ENCODE peak calls at places on chromosomes 4 and X, in seven cellular contexts. J is lung microvascular endothelial cell, Y is aorta, A is lower lobe of right lung, N is AG09309, H is amniotic stem cell, Z is NCI-H345. R is an unnamed sample.

GRCh38 chr4:151315212-151315886 is 10.1 kb downstream of the SH3D19 start:
- DNase-seq in Y (no peak), Z (no peak), H (no peak), A (no peak), J (peak; percentile 83), N (no peak), R (no peak)

GRCh38 chrX:48493890-48494364 is 14.9 kb upstream of the PORCN start:
- DNase-seq in Y (peak; percentile 71), H (no peak), J (peak; percentile 51), A (no peak), N (no peak), Z (no peak), R (peak; percentile 32)

GRCh38 chr4:39706334-39706733 is 8.4 kb downstream of the UBE2K start:
- DNase-seq in J (peak; percentile 84), N (peak; percentile 47), H (peak; percentile 29), A (no peak), Y (peak; percentile 84), Z (no peak), R (no peak)

GRCh38 chr4:85747871-85748491 is 273.0 kb downstream of the ARHGAP24 start:
- DNase-seq in J (peak; percentile 85), A (no peak), Z (peak; percentile 63), Y (no peak), N (peak; percentile 73), H (peak; percentile 29), R (no peak)

GRCh38 chr4:19406789-19407188 is 844.9 kb upstream of the SLIT2 start:
- DNase-seq in H (no peak), J (no peak), Z (no peak), N (no peak), A (no peak), Y (no peak), R (no peak)

GRCh38 chrX:149073464-149073863 is 431.6 kb downstream of the IDS start:
- DNase-seq in J (no peak), A (no peak), Y (no peak), N (no peak), H (no peak), Z (no peak), R (no peak)

GRCh38 chr4:17482716-17483115 is 29.2 kb downstream of the QDPR start:
- DNase-seq in Z (no peak), J (no peak), H (no peak), A (no peak), Y (no peak), N (no peak), R (no peak)

GRCh38 chr4:94758700-94759399 is 1.1 kb downstream of the BMPR1B start:
- DNase-seq in N (no peak), J (peak; percentile 17), Y (no peak), A (no peak), H (no peak), Z (no peak), R (no peak)

GRCh38 chr4:7200801-7201200 is 8.5 kb downstream of the SORCS2 start:
- DNase-seq in N (no peak), H (no peak), J (no peak), A (peak; percentile 11), Y (peak; percentile 34), Z (no peak), R (no peak)

GRCh38 chr4:105509291-105509690 is 35.4 kb upstream of the PPA2 start:
- DNase-seq in N (no peak), H (no peak), J (no peak), Z (no peak), A (no peak), Y (no peak), R (no peak)

GRCh38 chrX:118171354-118171753 is 54.7 kb upstream of the KLHL13 start:
- DNase-seq in H (no peak), N (no peak), J (no peak), Y (no peak), Z (no peak), A (no peak), R (no peak)

GRCh38 chrX:1581132-1581531 is 10.3 kb upstream of the AKAP17A start:
- DNase-seq in A (no peak), H (no peak), Y (no peak), J (peak; percentile 69), N (no peak), Z (peak; percentile 32), R (no peak)

GRCh38 chrX:87710580-87710979 is 193.0 kb downstream of the KLHL4 start:
- DNase-seq in N (no peak), J (no peak), Z (no peak), Y (no peak), H (no peak), A (no peak), R (no peak)

GRCh38 chrX:2498781-2499302 is 1.9 kb downstream of the DHRSX start:
- DNase-seq in N (no peak), Y (no peak), Z (no peak), J (no peak), H (no peak), A (no peak), R (no peak)

GRCh38 chr4:53640576-53641459 is 49.5 kb upstream of the LNX1 start:
- DNase-seq in Y (no peak), Z (peak; percentile 65), N (no peak), H (no peak), A (peak; percentile 57), J (no peak), R (no peak)

GRCh38 chr4:153668647-153669046 is 15.4 kb upstream of the TLR2 start:
- DNase-seq in N (no peak), Y (no peak), Z (no peak), H (no peak), J (no peak), A (no peak), R (no peak)

GRCh38 chr4:89556596-89557305 is 249.2 kb upstream of the GPRIN3 start:
- DNase-seq in Z (no peak), J (no peak), Y (no peak), N (no peak), H (no peak), A (no peak), R (no peak)

GRCh38 chr4:153222162-153222789 is 18.0 kb downstream of the TRIM2 start:
- DNase-seq in H (peak; percentile 83), A (no peak), Z (no peak), J (peak; percentile 51), Y (peak; percentile 85), N (no peak), R (no peak)

GRCh38 chrX:118627084-118627758 is 100.2 kb upstream of the IL13RA1 start:
- DNase-seq in H (no peak), A (no peak), N (no peak), Y (no peak), J (peak; percentile 38), Z (no peak), R (no peak)

GRCh38 chr4:112284662-112285411 is 867 bp downstream of the TIFA start:
- DNase-seq in J (peak; percentile 50), Z (no peak), N (no peak), A (peak; percentile 53), H (no peak), Y (no peak), R (no peak)

GRCh38 chr4:75686346-75686745 is 13.1 kb upstream of the G3BP2 start:
- DNase-seq in Z (no peak), N (no peak), Y (no peak), A (no peak), H (no peak), J (no peak), R (no peak)

GRCh38 chr4:1746919-1747602 is 25.7 kb downstream of the TACC3 start:
- DNase-seq in H (no peak), J (no peak), A (no peak), N (no peak), Z (no peak), Y (no peak), R (no peak)

GRCh38 chr4:165154482-165154881 is 41.8 kb upstream of the TMEM192 start:
- DNase-seq in A (no peak), Z (no peak), Y (no peak), N (no peak), H (no peak), J (no peak), R (no peak)

GRCh38 chr4:147777456-147778091 is 45.7 kb downstream of the ARHGAP10 start:
- DNase-seq in H (no peak), Z (no peak), Y (no peak), J (no peak), A (no peak), N (no peak), R (no peak)

GRCh38 chr4:72779256-72779655 is 210.2 kb upstream of the ADAMTS3 start:
- DNase-seq in A (no peak), J (no peak), H (no peak), Y (no peak), Z (no peak), N (peak; percentile 95), R (no peak)

GRCh38 chr4:81988178-81988577 is 385.6 kb downstream of the HNRNPD start:
- DNase-seq in A (no peak), Z (no peak), H (no peak), Y (no peak), J (no peak), N (no peak), R (no peak)

GRCh38 chr4:15348695-15349094 is 79.1 kb upstream of the C1QTNF7 start:
- DNase-seq in H (no peak), Z (no peak), N (no peak), J (no peak), A (no peak), Y (no peak), R (no peak)

GRCh38 chrX:139304471-139304870 is 226.1 kb upstream of the F9 start:
- DNase-seq in A (no peak), J (no peak), N (no peak), Y (no peak), Z (no peak), H (no peak), R (no peak)

GRCh38 chr4:26568446-26568994 is 15.4 kb upstream of the TBC1D19 start:
- DNase-seq in N (peak; percentile 92), Y (no peak), J (no peak), A (no peak), H (peak; percentile 66), Z (no peak), R (no peak)

GRCh38 chr4:337143-337931 is at the start of gene ZNF141:
- DNase-seq in Y (peak; percentile 97), Z (peak; percentile 96), J (peak; percentile 98), N (peak; percentile 95), H (peak; percentile 54), A (peak; percentile 95), R (peak; percentile 97)

GRCh38 chr4:173990879-173991231 is 292.6 kb downstream of the FBXO8 start:
- DNase-seq in A (no peak), J (no peak), Z (no peak), H (no peak), Y (no peak), N (no peak), R (no peak)

GRCh38 chrX:68480969-68481368 is 17.9 kb upstream of the YIPF6 start:
- DNase-seq in N (no peak), Z (no peak), J (no peak), A (no peak), H (no peak), Y (no peak), R (no peak)

GRCh38 chr4:7867701-7868429 is 71.8 kb downstream of the AFAP1 start:
- DNase-seq in Y (no peak), H (no peak), J (no peak), Z (no peak), A (no peak), N (no peak), R (no peak)

GRCh38 chrX:129540725-129541184 is 696 bp downstream of the OCRL start:
- DNase-seq in N (no peak), J (peak; percentile 41), H (no peak), Z (no peak), A (peak; percentile 39), Y (peak; percentile 61), R (no peak)